ENCODE peak calls at places on chromosomes 16 and 17, in five cellular contexts. Z is small intestine, C is heart left ventricle, B is thoracic aorta, M is breast epithelium. N is an unnamed sample. For H3K4me1, the result is how much of the 10 kb centered on the place peaks cover.

GRCh38 chr16:24553983-24554382 is 14.6 kb downstream of the RBBP6 start:
- DNase-seq in Z (no peak), C (no peak), B (no peak), M (no peak), N (no peak)

GRCh38 chr17:77206557-77206956 is 65.8 kb downstream of the SEC14L1 start:
- DNase-seq in Z (no peak), C (no peak), B (no peak), M (no peak), N (no peak)

GRCh38 chr17:65434251-65434650 is 127.2 kb downstream of the AXIN2 start:
- DNase-seq in Z (peak), C (no peak), B (no peak), M (no peak), N (no peak)

GRCh38 chr17:35089846-35090193 is 26.3 kb upstream of the RFFL start:
- DNase-seq in Z (no peak), C (no peak), B (no peak), M (no peak), N (no peak)

GRCh38 chr17:50834786-50835562 is 412 bp upstream of the WFIKKN2 start:
- DNase-seq in Z (peak), C (no peak), B (no peak), M (no peak), N (no peak)

GRCh38 chr16:72846594-72846993 is 201.3 kb downstream of the ZFHX3 start:
- DNase-seq in Z (no peak), C (no peak), B (no peak), M (no peak), N (no peak)

GRCh38 chr16:21986692-21987246 is 14.1 kb downstream of the PDZD9 start:
- DNase-seq in Z (no peak), C (no peak), B (no peak), M (no peak), N (no peak)

GRCh38 chr17:8137645-8138342 is 13.9 kb upstream of the HES7 start:
- DNase-seq in Z (no peak), C (no peak), B (no peak), M (no peak), N (no peak)

GRCh38 chr16:16828913-16829398 is 450.0 kb downstream of the NPIPA7 start:
- DNase-seq in Z (no peak), C (no peak), B (no peak), M (no peak), N (no peak)

GRCh38 chr16:83301966-83302365 is 505.8 kb upstream of the HSBP1 start:
- DNase-seq in Z (no peak), C (no peak), B (no peak), M (no peak), N (no peak)

GRCh38 chr16:64397945-64398508 is 723.8 kb downstream of the CDH11 start:
- DNase-seq in Z (no peak), C (no peak), B (no peak), M (no peak), N (no peak)

GRCh38 chr16:46974352-46974751 is 878 bp upstream of the DNAJA2 start:
- DNase-seq in Z (peak), C (no peak), B (no peak), M (no peak), N (no peak)

GRCh38 chr17:39634384-39634871 is 2.5 kb upstream of the STARD3 start:
- DNase-seq in Z (peak), C (no peak), B (no peak), M (no peak), N (no peak)

GRCh38 chr17:56947741-56948140 is 13.1 kb downstream of the COIL start:
- DNase-seq in Z (no peak), C (no peak), B (no peak), M (no peak), N (no peak)

GRCh38 chr17:64009571-64010402 is 10.6 kb downstream of the ICAM2 start:
- DNase-seq in Z (no peak), C (no peak), B (no peak), M (no peak), N (no peak)

GRCh38 chr16:85579199-85579598 is 33.9 kb upstream of the GSE1 start:
- DNase-seq in Z (no peak), C (no peak), B (no peak), M (no peak), N (no peak)

GRCh38 chr16:85579883-85580607 is 33.1 kb upstream of the GSE1 start:
- DNase-seq in Z (no peak), C (no peak), B (no peak), M (no peak), N (no peak)

GRCh38 chr16:85578599-85578948 is 34.5 kb upstream of the GSE1 start:
- DNase-seq in Z (no peak), C (no peak), B (no peak), M (no peak), N (no peak)

GRCh38 chr16:85576944-85577343 is 36.2 kb upstream of the GSE1 start:
- DNase-seq in Z (no peak), C (no peak), B (no peak), M (no peak), N (no peak)

DNA sequence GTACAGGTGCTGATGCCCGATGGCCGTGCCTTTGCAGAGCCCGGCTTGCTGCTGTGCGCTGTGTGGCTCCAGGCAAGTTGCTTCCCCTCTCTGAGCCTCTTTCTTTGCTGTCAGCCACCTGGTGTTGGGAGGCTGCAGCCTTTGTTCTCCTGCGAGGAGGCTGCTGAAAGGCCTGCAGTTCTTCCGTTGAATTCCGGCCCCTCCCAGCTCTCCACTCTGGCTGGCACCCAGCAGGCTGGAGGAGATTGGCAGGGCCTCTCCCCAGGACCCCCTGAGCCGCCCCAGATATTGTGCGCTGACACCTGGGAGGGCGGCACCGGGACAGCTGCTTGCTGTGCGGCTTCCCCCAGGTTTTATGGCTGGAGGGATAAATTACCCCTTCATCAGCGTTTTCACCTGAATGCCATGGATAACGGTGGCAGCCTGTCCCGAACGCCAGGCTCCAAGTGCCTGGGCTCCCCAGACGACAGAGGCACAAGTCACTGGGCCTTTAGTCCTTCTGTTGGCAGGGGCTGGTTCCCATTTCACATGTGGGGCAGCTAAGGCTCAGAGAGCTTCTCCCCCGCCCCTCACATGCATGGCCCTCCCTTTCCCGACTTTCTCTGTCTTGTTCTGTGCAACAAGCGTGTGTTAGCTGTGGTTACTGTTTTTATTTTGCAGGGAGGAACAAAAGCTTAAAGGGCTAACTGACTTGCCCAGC is 35.1 kb upstream of the GSE1 start:
- DNase-seq in Z (no peak), C (no peak), B (no peak), M (no peak), N (no peak)
- H3K4me1 ChIP-seq in Z (under half), C (under half), B (under half), M (under half), N (under half)

GRCh38 chr16:8848231-8848938 is 20.4 kb downstream of the CARHSP1 start:
- DNase-seq in Z (no peak), C (no peak), B (no peak), M (no peak), N (peak)
- H3K4me1 ChIP-seq in Z (under half), C (under half), B (under half), M (under half), N (under half)

DNA sequence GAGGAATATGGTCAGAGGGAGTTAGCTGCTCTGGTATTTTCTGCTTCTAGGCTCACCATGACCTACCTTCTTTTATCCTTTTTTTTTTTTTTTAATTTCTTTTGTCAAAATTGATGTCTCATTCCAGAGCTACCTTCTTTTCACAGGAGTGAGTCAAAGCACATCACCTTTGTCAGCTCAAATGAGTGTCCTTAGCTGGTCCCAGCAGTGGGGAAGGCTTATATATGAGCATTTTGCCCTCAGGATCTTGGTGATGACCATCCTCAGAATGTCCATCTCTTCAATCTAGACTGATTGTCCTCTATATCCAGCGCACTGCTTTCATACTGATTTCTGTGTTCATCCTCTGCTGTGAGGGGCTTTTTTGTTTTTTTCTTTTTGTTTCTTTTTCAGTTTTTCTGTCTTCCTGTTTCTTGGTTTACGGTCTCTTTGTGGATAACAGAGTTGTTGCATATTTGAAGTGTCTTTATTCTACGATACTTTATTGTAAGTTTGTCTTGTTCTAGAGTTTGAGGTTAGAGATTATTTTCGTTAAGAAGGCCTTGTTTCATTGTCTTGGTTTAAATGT is 24.9 kb downstream of the CBFB start:
- DNase-seq in Z (no peak), C (no peak), B (no peak), M (no peak), N (no peak)
- H3K4me1 ChIP-seq in Z (under half), C (under half), B (under half), M (under half), N (under half)

DNA sequence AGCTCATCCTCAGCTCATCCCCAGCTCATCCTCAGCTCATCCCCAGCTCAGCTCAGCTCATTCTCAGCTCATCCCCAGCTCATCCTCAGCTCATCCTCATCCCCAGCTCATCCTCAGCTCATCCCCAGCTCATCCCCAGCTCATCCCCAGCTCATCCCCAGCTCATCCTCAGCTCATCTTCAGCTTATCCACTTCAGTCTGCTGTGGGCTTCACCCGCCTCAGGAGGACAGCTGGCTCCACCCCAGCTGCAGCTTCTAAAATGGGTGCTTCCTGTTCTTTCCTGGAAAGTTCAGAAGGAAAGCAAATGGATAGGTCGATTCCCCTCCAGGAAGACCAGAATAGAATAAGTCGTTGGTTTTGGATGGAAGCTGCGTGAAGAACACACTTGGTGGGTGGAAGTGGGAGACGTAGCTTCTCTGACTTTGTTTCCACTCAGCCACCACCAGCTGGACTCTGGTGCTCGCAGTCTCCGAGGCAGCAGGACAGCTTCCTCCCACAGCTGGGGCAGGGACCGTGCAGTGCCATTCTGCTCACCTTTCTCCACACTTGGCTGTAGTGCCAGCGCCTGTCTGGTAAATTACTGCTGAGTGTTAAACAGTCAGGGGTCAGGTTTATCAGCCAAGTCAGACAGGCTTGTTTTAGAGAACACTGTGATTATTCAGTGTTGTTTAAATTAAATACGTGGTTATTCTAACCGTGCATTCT is 61.2 kb upstream of the CHMP6 start:
- DNase-seq in Z (no peak), C (no peak), B (no peak), M (no peak), N (no peak)
- H3K4me1 ChIP-seq in Z (under half), C (under half), B (under half), M (under half), N (under half)

GRCh38 chr16:68246671-68247070 is 1.5 kb downstream of the PLA2G15 start:
- DNase-seq in Z (peak), C (no peak), B (no peak), M (no peak), N (peak)

GRCh38 chr16:68247400-68247799 is 2.2 kb downstream of the PLA2G15 start:
- DNase-seq in Z (no peak), C (no peak), B (no peak), M (no peak), N (peak)

GRCh38 chr16:68246121-68246520 is 948 bp downstream of the PLA2G15 start:
- DNase-seq in Z (no peak), C (no peak), B (no peak), M (no peak), N (no peak)

GRCh38 chr16:68249361-68249760 is 4.2 kb downstream of the PLA2G15 start:
- DNase-seq in Z (no peak), C (no peak), B (no peak), M (no peak), N (peak)

DNA sequence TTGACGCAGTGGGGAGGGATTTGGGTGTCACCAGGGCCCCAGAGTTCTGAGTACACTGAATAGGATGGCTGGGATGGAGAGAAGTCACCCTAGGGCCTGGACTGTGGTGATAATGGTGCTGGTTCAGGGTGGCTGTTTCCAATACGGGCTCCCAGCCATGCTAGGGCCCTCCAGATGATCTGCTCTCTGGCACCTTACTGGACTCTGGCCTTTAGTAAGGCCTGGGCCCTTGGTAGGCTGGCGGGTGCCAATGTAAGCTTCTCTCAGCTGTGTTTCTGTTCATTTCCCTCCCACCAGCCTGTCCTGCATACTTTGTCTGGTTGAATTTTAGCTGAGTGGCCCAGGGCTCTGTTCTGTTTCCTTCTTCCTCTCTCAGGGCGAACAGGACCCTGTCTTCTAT is 2.8 kb downstream of the PLA2G15 start:
- DNase-seq in Z (no peak), C (no peak), B (no peak), M (no peak), N (peak)
- H3K4me1 ChIP-seq in Z (under half), C (half or more), B (under half), M (under half), N (half or more)

GRCh38 chr16:8890549-8890921 is 8.4 kb downstream of the LITAFD start:
- DNase-seq in Z (no peak), C (no peak), B (no peak), M (no peak), N (no peak)

GRCh38 chr16:8887952-8888560 is 5.9 kb downstream of the LITAFD start:
- DNase-seq in Z (no peak), C (peak), B (no peak), M (no peak), N (peak)

GRCh38 chr16:8889893-8890548 is 7.9 kb downstream of the LITAFD start:
- DNase-seq in Z (no peak), C (no peak), B (no peak), M (no peak), N (no peak)

GRCh38 chr16:8887438-8887765 is 5.3 kb downstream of the LITAFD start:
- DNase-seq in Z (no peak), C (no peak), B (no peak), M (no peak), N (no peak)

DNA sequence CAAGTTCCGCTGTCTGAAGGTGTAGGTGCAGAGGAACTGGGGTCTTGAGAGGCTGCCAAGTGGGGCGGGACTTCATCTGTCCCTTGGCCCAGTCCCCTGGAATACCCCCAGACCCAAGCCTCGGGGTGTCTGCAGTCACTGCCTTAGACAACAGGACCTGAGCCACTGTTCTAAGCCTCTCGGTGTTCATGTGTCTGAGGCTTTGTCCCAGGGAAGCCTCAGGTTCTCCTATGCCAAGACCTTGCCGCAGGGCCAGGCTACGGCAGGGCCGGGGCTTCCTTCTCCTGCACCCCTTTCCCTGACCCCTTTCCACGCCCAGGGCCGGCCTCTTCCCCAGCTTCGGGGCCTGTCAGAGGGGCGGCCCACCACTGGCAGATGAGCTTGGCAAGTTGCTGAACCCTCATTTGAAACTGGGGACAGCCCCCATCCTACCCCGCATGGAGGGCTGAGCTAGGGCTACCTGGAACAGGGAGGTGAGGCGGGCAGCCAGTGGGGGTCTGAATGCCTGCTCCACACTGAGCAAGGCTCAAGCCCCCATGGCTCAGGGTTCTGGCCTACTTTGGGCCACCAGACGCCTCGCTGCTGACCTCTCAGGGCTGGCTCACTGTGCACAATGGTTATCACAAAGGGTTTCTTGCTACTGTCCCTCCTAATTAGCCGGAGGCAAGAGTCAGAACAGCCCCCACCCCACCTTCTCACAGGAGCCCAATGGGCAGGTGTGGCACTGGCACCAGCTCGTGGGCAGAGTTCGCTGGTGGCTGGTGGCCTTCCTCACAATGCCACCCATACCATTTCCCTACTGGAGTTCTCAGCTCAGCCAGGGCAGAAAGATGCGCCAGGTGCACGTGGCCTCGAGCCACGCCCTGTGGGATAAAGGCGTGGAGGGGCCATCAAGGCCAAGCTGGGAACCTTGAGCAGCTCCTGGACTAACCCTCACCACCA is 7.1 kb downstream of the LITAFD start:
- DNase-seq in Z (peak), C (no peak), B (no peak), M (no peak), N (no peak)
- H3K4me1 ChIP-seq in Z (under half), C (under half), B (under half), M (under half), N (half or more)

DNA sequence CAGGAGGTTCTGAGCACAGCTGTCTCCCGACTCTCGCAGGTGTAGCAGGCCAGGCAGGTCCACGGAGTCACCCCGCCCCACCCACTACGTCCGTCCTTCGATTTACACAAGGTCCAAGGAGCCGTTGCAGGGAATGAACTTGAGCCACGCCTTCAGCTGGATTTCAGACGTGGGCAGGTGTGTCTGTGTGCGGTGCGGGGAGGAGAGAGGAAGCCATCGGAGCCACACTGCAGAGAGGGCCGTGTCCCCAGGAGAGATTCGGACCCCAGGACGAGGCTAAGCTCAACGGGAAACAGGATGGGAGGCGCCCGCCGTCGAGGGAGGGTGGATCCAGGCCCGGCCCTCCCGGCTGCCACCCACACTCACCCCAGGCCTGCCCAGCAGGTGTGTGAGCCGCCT is 50.3 kb downstream of the RPH3AL start:
- DNase-seq in Z (peak), C (peak), B (no peak), M (no peak), N (peak)
- H3K4me1 ChIP-seq in Z (under half), C (under half), B (under half), M (under half), N (under half)

GRCh38 chr16:2156849-2157224 is 1.3 kb downstream of the TRAF7 start:
- DNase-seq in Z (no peak), C (no peak), B (no peak), M (no peak), N (no peak)
- H3K4me1 ChIP-seq in Z (under half), C (half or more), B (under half), M (half or more), N (half or more)

GRCh38 chr17:13415877-13416416 is 185.8 kb downstream of the HS3ST3A1 start:
- DNase-seq in Z (peak), C (peak), B (no peak), M (no peak), N (no peak)
- H3K4me1 ChIP-seq in Z (under half), C (under half), B (under half), M (under half), N (under half)